ENCODE peak calls at places on chromosomes 2 and 18, in nine cellular contexts. Z is colonic mucosa; O is CD4-positive, alpha-beta T cell; Q is cerebellar cortex; J is effector CD4-positive, alpha-beta T cell; W is uterus; S is PC-3; R is HCEC 1CT; F is mesothelial cell of epicardium. B is an unnamed sample.
A peak's percentile ranks its signal among the peaks of the same experiment; 100 is the strongest.

GRCh38 chr2:230922951-230923717 is 1.9 kb downstream of the GPR55 start:
- DNase-seq in O (no peak), F (no peak), J (no peak), R (no peak), S (no peak), W (no peak), Q (no peak), Z (no peak), B (no peak)

GRCh38 chr2:68857855-68858456 is 13.2 kb downstream of the BMP10 start:
- DNase-seq in Q (no peak), J (no peak), S (no peak), W (no peak), R (peak; percentile 28), F (no peak), O (no peak), Z (no peak), B (no peak)

GRCh38 chr2:155947069-155947468 is 385.5 kb downstream of the NR4A2 start:
- DNase-seq in O (no peak), F (no peak), R (no peak), W (no peak), S (no peak), Z (no peak), Q (no peak), J (no peak), B (peak; percentile 30)

GRCh38 chr18:8339958-8340357 is 269.3 kb upstream of the RAB12 start:
- DNase-seq in O (no peak), J (no peak), R (no peak), W (no peak), Z (no peak), S (no peak), Q (peak; percentile 44), F (no peak), B (no peak)

GRCh38 chr2:42243297-42243696 is 74.1 kb downstream of the EML4 start:
- DNase-seq in Q (no peak), F (no peak), S (no peak), W (no peak), J (no peak), Z (no peak), O (no peak), R (no peak), B (no peak)

GRCh38 chr18:74197705-74198341 is 49.5 kb downstream of the TIMM21 start:
- DNase-seq in Q (no peak), R (no peak), F (no peak), Z (peak; percentile 56), W (no peak), O (no peak), J (no peak), S (no peak), B (no peak)

GRCh38 chr2:47016172-47016913 is 100.7 kb upstream of the MCFD2 start:
- DNase-seq in S (peak; percentile 95), R (peak; percentile 97), Z (peak; percentile 30), O (no peak), F (no peak), Q (peak; percentile 89), J (no peak), W (no peak), B (peak; percentile 42)

GRCh38 chr18:26034850-26035497 is 55.4 kb downstream of the SS18 start:
- DNase-seq in J (no peak), O (no peak), Z (no peak), W (no peak), Q (no peak), F (no peak), S (no peak), R (no peak), B (no peak)

GRCh38 chr2:212135739-212136138 is 402.9 kb downstream of the ERBB4 start:
- DNase-seq in O (no peak), S (no peak), F (no peak), Z (no peak), W (no peak), J (no peak), Q (peak; percentile 99), R (peak; percentile 48), B (peak; percentile 99)

GRCh38 chr2:216903470-216903869 is 43.6 kb upstream of the TNP1 start:
- DNase-seq in O (no peak), S (no peak), J (no peak), R (no peak), Z (no peak), Q (no peak), F (no peak), W (no peak), B (no peak)

GRCh38 chr2:174970092-174970491 is 35.1 kb downstream of the CHN1 start:
- DNase-seq in O (no peak), Q (no peak), F (no peak), Z (no peak), J (no peak), S (peak; percentile 45), R (no peak), W (no peak), B (no peak)